ENCODE peak calls at places on chromosomes 16 and 17, in seven cellular contexts. R, U, P, Y, D, J and C are unnamed samples.

GRCh38 chr17:4072487-4073157 is 70.2 kb downstream of the ZZEF1 start:
- DNase-seq in Y (no peak), P (peak), R (no peak), J (no peak), U (no peak), D (no peak), C (no peak)

GRCh38 chr17:80791758-80792284 is 199.8 kb upstream of the CHMP6 start:
- DNase-seq in U (peak), J (peak), R (no peak), P (peak), Y (no peak), D (peak), C (no peak)

GRCh38 chr16:68257906-68258800 is 6.2 kb upstream of the SLC7A6 start:
- DNase-seq in Y (no peak), J (no peak), P (peak), R (no peak), U (peak), D (no peak), C (no peak)

GRCh38 chr17:78585231-78585630 is 8.0 kb upstream of the DNAH17 start:
- DNase-seq in Y (no peak), J (no peak), R (no peak), U (no peak), D (no peak), P (no peak), C (no peak)

GRCh38 chr17:34847939-34848338 is 113.3 kb downstream of the CCT6B start:
- DNase-seq in D (no peak), J (no peak), U (no peak), Y (no peak), R (no peak), P (no peak), C (no peak)

GRCh38 chr16:15597135-15597534 is 45.8 kb downstream of the MARF1 start:
- DNase-seq in R (no peak), U (no peak), P (no peak), D (no peak), Y (no peak), J (no peak), C (no peak)

GRCh38 chr16:56530872-56531271 is 11.0 kb upstream of the BBS2 start:
- DNase-seq in J (no peak), R (no peak), P (no peak), Y (no peak), D (no peak), U (peak), C (no peak)

GRCh38 chr16:12674096-12674495 is 129.6 kb downstream of the CPPED1 start:
- DNase-seq in P (peak), D (no peak), R (no peak), U (no peak), Y (no peak), J (no peak), C (no peak)

GRCh38 chr17:71327376-71328059 is 793.3 kb upstream of the SOX9 start:
- DNase-seq in U (no peak), J (no peak), P (peak), R (no peak), Y (no peak), D (no peak), C (no peak)

GRCh38 chr17:73952498-73953205 is 250.8 kb upstream of the RPL38 start:
- DNase-seq in Y (no peak), U (no peak), D (no peak), P (no peak), R (peak), J (peak), C (no peak)

GRCh38 chr16:61544165-61544564 is 492.1 kb downstream of the CDH8 start:
- DNase-seq in J (no peak), U (no peak), R (no peak), Y (no peak), P (no peak), D (no peak), C (no peak)

GRCh38 chr17:46013502-46014165 is 14.6 kb downstream of the STH start:
- DNase-seq in U (no peak), R (no peak), D (no peak), P (peak), Y (no peak), J (no peak), C (no peak)

GRCh38 chr17:79850571-79851460 is 11.6 kb upstream of the CBX4 start:
- DNase-seq in J (no peak), P (peak), D (peak), R (no peak), Y (no peak), U (peak), C (no peak)

GRCh38 chr16:24541534-24541933 is 2.2 kb downstream of the RBBP6 start:
- DNase-seq in D (no peak), Y (no peak), P (no peak), R (no peak), J (no peak), U (no peak), C (no peak)

GRCh38 chr16:14101415-14101814 is 30.3 kb downstream of the MRTFB start:
- DNase-seq in J (no peak), D (no peak), Y (no peak), P (no peak), R (no peak), U (no peak), C (no peak)

GRCh38 chr17:32265192-32265895 is at the start of gene RHBDL3:
- DNase-seq in R (no peak), D (no peak), U (no peak), Y (no peak), P (no peak), J (peak), C (no peak)

GRCh38 chr17:46776298-46777005 is 42.0 kb downstream of the WNT3 start:
- DNase-seq in U (no peak), Y (no peak), D (no peak), P (no peak), J (no peak), R (no peak), C (no peak)

GRCh38 chr17:78113804-78114785 is 14.5 kb downstream of the TMC6 start:
- DNase-seq in J (peak), U (no peak), D (peak), R (no peak), P (no peak), Y (no peak), C (peak)

GRCh38 chr17:73541111-73541510 is 103.1 kb downstream of the SDK2 start:
- DNase-seq in Y (no peak), D (no peak), P (no peak), R (no peak), J (no peak), U (no peak), C (no peak)

GRCh38 chr17:63649813-63650212 is 27.6 kb downstream of the MAP3K3 start:
- DNase-seq in U (no peak), P (no peak), R (no peak), D (no peak), Y (no peak), J (no peak), C (no peak)

GRCh38 chr17:51676691-51677487 is 416.5 kb downstream of the UTP18 start:
- DNase-seq in J (no peak), U (no peak), D (no peak), Y (no peak), P (no peak), R (no peak), C (no peak)

GRCh38 chr16:52592778-52593177 is 45.8 kb upstream of the TOX3 start:
- DNase-seq in P (no peak), J (no peak), Y (no peak), R (no peak), D (no peak), U (no peak), C (no peak)

GRCh38 chr17:81514735-81515529 is 2.3 kb upstream of the ACTG1 start:
- DNase-seq in R (no peak), J (peak), Y (peak), U (peak), P (peak), D (peak), C (no peak)

GRCh38 chr17:51590071-51590470 is 329.7 kb downstream of the UTP18 start:
- DNase-seq in R (no peak), Y (no peak), D (no peak), J (no peak), P (no peak), U (no peak), C (no peak)

GRCh38 chr16:79658301-79659001 is 57.9 kb upstream of the MAF start:
- DNase-seq in R (no peak), P (peak), Y (no peak), D (peak), U (peak), J (peak), C (no peak)

GRCh38 chr17:73497721-73498120 is 146.5 kb downstream of the SDK2 start:
- DNase-seq in R (no peak), Y (no peak), P (no peak), J (no peak), D (no peak), U (no peak), C (no peak)

GRCh38 chr17:62629556-62630364 is 2.3 kb downstream of the MRC2 start:
- DNase-seq in D (no peak), R (no peak), U (no peak), J (no peak), Y (no peak), P (no peak), C (no peak)